ENCODE peak calls at places on chromosomes 4 and X, in seven cellular contexts. One of them, this sample, is unnamed.
A peak's percentile ranks its signal among the peaks of the same experiment; 100 is the strongest.

GRCh38 chrX:153477039-153477438 is 6.7 kb upstream of the HAUS7 start:
- DNase-seq in OCI-LY7: no peak
- DNase-seq in hepatocyte: peak; percentile 54
- DNase-seq in PC-3: no peak
- DNase-seq in MM.1S: no peak
- DNase-seq in SK-N-SH: peak; percentile 89
- DNase-seq in GM23338: peak; percentile 54
- DNase-seq in this sample: no peak

GRCh38 chr4:94168321-94168720 is 39.3 kb upstream of the SMARCAD1 start:
- DNase-seq in OCI-LY7: no peak
- DNase-seq in hepatocyte: no peak
- DNase-seq in PC-3: no peak
- DNase-seq in MM.1S: no peak
- DNase-seq in SK-N-SH: no peak
- DNase-seq in GM23338: no peak
- DNase-seq in this sample: no peak

GRCh38 chrX:72498782-72499181 is 73.9 kb downstream of the HDAC8 start:
- DNase-seq in OCI-LY7: peak; percentile 30
- DNase-seq in hepatocyte: no peak
- DNase-seq in PC-3: no peak
- DNase-seq in MM.1S: no peak
- DNase-seq in SK-N-SH: no peak
- DNase-seq in GM23338: peak; percentile 31
- DNase-seq in this sample: no peak

GRCh38 chr4:174669278-174669677 is 147.0 kb upstream of the HPGD start:
- DNase-seq in OCI-LY7: no peak
- DNase-seq in hepatocyte: peak; percentile 65
- DNase-seq in PC-3: peak; percentile 89
- DNase-seq in MM.1S: no peak
- DNase-seq in SK-N-SH: no peak
- DNase-seq in GM23338: no peak
- DNase-seq in this sample: no peak

GRCh38 chrX:81316163-81316562 is 114.3 kb downstream of the SH3BGRL start:
- DNase-seq in OCI-LY7: no peak
- DNase-seq in hepatocyte: no peak
- DNase-seq in PC-3: no peak
- DNase-seq in MM.1S: no peak
- DNase-seq in SK-N-SH: no peak
- DNase-seq in GM23338: no peak
- DNase-seq in this sample: no peak

GRCh38 chrX:51571821-51572220 is 46.9 kb downstream of the CENPVL3 start:
- DNase-seq in OCI-LY7: no peak
- DNase-seq in hepatocyte: no peak
- DNase-seq in PC-3: no peak
- DNase-seq in MM.1S: no peak
- DNase-seq in SK-N-SH: no peak
- DNase-seq in GM23338: no peak
- DNase-seq in this sample: no peak

GRCh38 chr4:103076777-103077347 is 301 bp upstream of the SLC9B2 start:
- DNase-seq in OCI-LY7: peak; percentile 70
- DNase-seq in hepatocyte: no peak
- DNase-seq in PC-3: no peak
- DNase-seq in MM.1S: peak; percentile 64
- DNase-seq in SK-N-SH: peak; percentile 28
- DNase-seq in GM23338: peak; percentile 8
- DNase-seq in this sample: peak; percentile 3

GRCh38 chrX:7996414-7996813 is 69.2 kb upstream of the PNPLA4 start:
- DNase-seq in OCI-LY7: peak; percentile 34
- DNase-seq in hepatocyte: peak; percentile 36
- DNase-seq in PC-3: peak; percentile 65
- DNase-seq in MM.1S: peak; percentile 28
- DNase-seq in SK-N-SH: peak; percentile 30
- DNase-seq in GM23338: peak; percentile 33
- DNase-seq in this sample: peak; percentile 46

GRCh38 chr4:1993169-1993516 is 15.6 kb downstream of the NELFA start:
- DNase-seq in OCI-LY7: no peak
- DNase-seq in hepatocyte: no peak
- DNase-seq in PC-3: no peak
- DNase-seq in MM.1S: peak; percentile 3
- DNase-seq in SK-N-SH: no peak
- DNase-seq in GM23338: no peak
- DNase-seq in this sample: no peak

GRCh38 chr4:57287687-57288604 is 177.8 kb upstream of the IGFBP7 start:
- DNase-seq in OCI-LY7: no peak
- DNase-seq in hepatocyte: no peak
- DNase-seq in PC-3: no peak
- DNase-seq in MM.1S: no peak
- DNase-seq in SK-N-SH: no peak
- DNase-seq in GM23338: peak; percentile 68
- DNase-seq in this sample: no peak

GRCh38 chr4:54571293-54571723 is 86.4 kb upstream of the KIT start:
- DNase-seq in OCI-LY7: no peak
- DNase-seq in hepatocyte: peak; percentile 33
- DNase-seq in PC-3: no peak
- DNase-seq in MM.1S: no peak
- DNase-seq in SK-N-SH: no peak
- DNase-seq in GM23338: no peak
- DNase-seq in this sample: no peak

DNA sequence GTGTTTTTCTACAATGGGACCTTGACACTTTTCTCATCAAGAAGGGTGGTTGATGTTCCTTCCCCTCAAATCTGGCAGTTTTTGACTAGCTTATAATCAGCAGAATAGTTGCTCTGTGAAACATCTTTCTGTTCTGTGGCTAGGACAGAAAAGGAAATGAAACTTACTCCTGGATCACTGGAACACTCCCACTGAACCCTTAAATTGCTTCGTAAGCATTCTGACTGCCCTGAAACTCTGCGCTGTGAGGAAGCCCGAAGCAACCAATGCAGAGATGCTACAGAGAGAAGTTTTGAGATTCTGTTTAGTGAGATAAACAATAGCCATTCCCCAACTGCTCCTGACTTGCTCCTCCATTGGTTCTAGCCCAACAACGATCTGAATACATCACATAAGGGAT is 602.2 kb downstream of the CENPC start:
- DNase-seq in OCI-LY7: no peak
- DNase-seq in hepatocyte: no peak
- DNase-seq in PC-3: no peak
- DNase-seq in MM.1S: peak; percentile 93
- DNase-seq in SK-N-SH: no peak
- DNase-seq in GM23338: no peak
- DNase-seq in this sample: no peak
- H2AFZ ChIP-seq in OCI-LY7: no peak overlapping the region
- H2AFZ ChIP-seq in hepatocyte: no peak overlapping the region
- H2AFZ ChIP-seq in PC-3: no peak overlapping the region
- H2AFZ ChIP-seq in MM.1S: peak overlapping the region; percentile 69
- H2AFZ ChIP-seq in SK-N-SH: no peak overlapping the region
- H2AFZ ChIP-seq in GM23338: no peak overlapping the region
- H2AFZ ChIP-seq in this sample: peak overlapping the region; percentile 71

DNA sequence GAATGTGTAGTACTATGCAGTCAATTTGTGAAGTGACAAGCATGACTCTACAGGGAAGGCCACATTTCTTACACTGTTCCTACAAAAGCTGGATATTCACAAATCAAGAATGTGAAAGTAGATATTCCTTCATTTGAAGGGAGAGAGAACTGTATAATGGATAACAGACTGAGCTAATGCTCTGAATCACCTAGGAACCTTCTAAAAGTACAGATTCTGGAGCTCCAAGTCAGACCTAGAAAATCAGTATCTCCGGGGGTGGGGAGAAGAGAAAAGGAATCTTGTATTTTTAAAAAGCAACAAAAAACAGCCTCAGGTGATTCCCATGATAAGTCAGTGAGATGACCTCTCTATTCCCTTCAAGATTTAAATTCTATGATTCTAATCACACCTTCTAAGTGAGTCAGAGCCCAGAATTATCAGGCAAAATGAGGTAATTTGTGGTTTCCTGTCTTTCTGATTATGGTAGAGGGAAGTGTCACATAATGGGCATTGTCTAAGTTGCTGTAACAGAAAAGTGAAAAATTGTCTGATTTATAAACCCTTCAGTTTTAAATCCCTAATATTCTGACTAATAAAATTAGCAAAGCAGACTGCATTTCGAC is 80.9 kb downstream of the IL21 start:
- DNase-seq in OCI-LY7: no peak
- DNase-seq in hepatocyte: no peak
- DNase-seq in PC-3: no peak
- DNase-seq in MM.1S: peak; percentile 15
- DNase-seq in SK-N-SH: no peak
- DNase-seq in GM23338: no peak
- DNase-seq in this sample: no peak
- TF ChIP-seq EZH2phosphoT487 in OCI-LY7: no peak
- TF ChIP-seq EZH2phosphoT487 in hepatocyte: no peak
- TF ChIP-seq EZH2phosphoT487 in PC-3: no peak
- TF ChIP-seq EZH2phosphoT487 in MM.1S: no peak
- TF ChIP-seq EZH2phosphoT487 in SK-N-SH: no peak
- TF ChIP-seq EZH2phosphoT487 in GM23338: no peak
- TF ChIP-seq EZH2phosphoT487 in this sample: no peak

DNA sequence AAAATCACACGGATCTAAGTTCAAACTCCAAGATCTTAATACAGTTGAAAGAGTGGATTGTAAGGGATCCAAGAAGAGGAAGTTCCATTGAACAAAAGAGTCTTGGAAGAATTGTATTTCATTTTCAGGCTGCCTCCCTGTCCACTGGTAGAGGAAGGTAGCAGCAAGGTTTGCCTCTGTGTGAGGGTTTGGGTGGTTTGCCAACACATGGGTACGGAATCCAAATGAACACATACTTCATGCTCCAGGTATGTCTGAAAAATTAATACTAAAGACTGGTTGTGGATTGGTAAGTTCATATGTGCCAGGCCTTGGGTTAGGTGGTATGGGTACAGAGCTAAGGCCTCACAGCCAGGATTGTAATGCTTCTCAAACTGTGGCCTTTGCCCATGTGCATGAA is 523.6 kb upstream of the BOD1L1 start:
- DNase-seq in OCI-LY7: no peak
- DNase-seq in hepatocyte: no peak
- DNase-seq in PC-3: no peak
- DNase-seq in MM.1S: no peak
- DNase-seq in SK-N-SH: no peak
- DNase-seq in GM23338: no peak
- DNase-seq in this sample: no peak
- H2AFZ ChIP-seq in OCI-LY7: no peak overlapping the region
- H2AFZ ChIP-seq in hepatocyte: no peak overlapping the region
- H2AFZ ChIP-seq in PC-3: no peak overlapping the region
- H2AFZ ChIP-seq in MM.1S: no peak overlapping the region
- H2AFZ ChIP-seq in SK-N-SH: no peak overlapping the region
- H2AFZ ChIP-seq in GM23338: no peak overlapping the region
- H2AFZ ChIP-seq in this sample: no peak overlapping the region

GRCh38 chr4:39716356-39716755 is 18.4 kb downstream of the UBE2K start:
- DNase-seq in OCI-LY7: no peak
- DNase-seq in hepatocyte: no peak
- DNase-seq in PC-3: no peak
- DNase-seq in MM.1S: no peak
- DNase-seq in SK-N-SH: no peak
- DNase-seq in GM23338: no peak
- DNase-seq in this sample: no peak

GRCh38 chr4:39712819-39713607 is 15.1 kb downstream of the UBE2K start:
- DNase-seq in OCI-LY7: no peak
- DNase-seq in hepatocyte: no peak
- DNase-seq in PC-3: no peak
- DNase-seq in MM.1S: no peak
- DNase-seq in SK-N-SH: no peak
- DNase-seq in GM23338: no peak
- DNase-seq in this sample: no peak

GRCh38 chr4:39714171-39714570 is 16.2 kb downstream of the UBE2K start:
- DNase-seq in OCI-LY7: no peak
- DNase-seq in hepatocyte: no peak
- DNase-seq in PC-3: no peak
- DNase-seq in MM.1S: no peak
- DNase-seq in SK-N-SH: no peak
- DNase-seq in GM23338: no peak
- DNase-seq in this sample: no peak

GRCh38 chr4:39715788-39716187 is 17.9 kb downstream of the UBE2K start:
- DNase-seq in OCI-LY7: no peak
- DNase-seq in hepatocyte: no peak
- DNase-seq in PC-3: no peak
- DNase-seq in MM.1S: no peak
- DNase-seq in SK-N-SH: no peak
- DNase-seq in GM23338: no peak
- DNase-seq in this sample: no peak

DNA sequence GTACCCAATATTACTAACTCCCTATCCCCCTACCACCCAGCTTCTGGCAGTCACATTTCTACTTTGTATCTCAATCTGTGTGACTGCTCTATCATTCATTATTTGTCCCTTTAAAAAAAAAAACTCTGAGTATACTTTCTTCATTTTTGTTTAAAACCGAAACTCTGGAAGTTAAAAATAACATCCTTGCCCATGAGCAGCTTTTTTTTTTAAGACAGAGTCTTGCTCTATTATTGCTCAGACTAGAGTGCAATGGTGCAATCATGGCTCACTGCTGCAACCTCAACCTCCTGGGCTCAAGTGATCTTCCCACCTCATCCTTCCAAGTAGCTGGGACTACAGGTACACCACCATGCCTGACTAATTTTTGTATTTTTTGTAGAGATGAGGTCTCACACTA is 15.8 kb downstream of the UBE2K start:
- DNase-seq in OCI-LY7: peak; percentile 21
- DNase-seq in hepatocyte: no peak
- DNase-seq in PC-3: no peak
- DNase-seq in MM.1S: peak; percentile 62
- DNase-seq in SK-N-SH: peak; percentile 18
- DNase-seq in GM23338: no peak
- DNase-seq in this sample: no peak
- TF ChIP-seq EZH2phosphoT487 in OCI-LY7: no peak
- TF ChIP-seq EZH2phosphoT487 in hepatocyte: no peak
- TF ChIP-seq EZH2phosphoT487 in PC-3: no peak
- TF ChIP-seq EZH2phosphoT487 in MM.1S: no peak
- TF ChIP-seq EZH2phosphoT487 in SK-N-SH: no peak
- TF ChIP-seq EZH2phosphoT487 in GM23338: no peak
- TF ChIP-seq EZH2phosphoT487 in this sample: no peak